ENCODE peak calls at places on chromosomes 3 and 15, in four cellular contexts. X is HFFc6, K is neural progenitor cell, C is OCI-LY7. I is an unnamed sample.

GRCh38 chr3:101984356-101984755 is 135.0 kb downstream of the NFKBIZ start:
- DNase-seq in X (no peak), K (no peak), C (no peak), I (no peak)

GRCh38 chr3:108296239-108296638 is at the start of gene HHLA2:
- DNase-seq in K (no peak), C (no peak), X (no peak), I (no peak)

GRCh38 chr3:154389861-154390260 is 40.1 kb downstream of the GPR149 start:
- DNase-seq in C (no peak), K (no peak), X (no peak), I (no peak)

GRCh38 chr15:44385344-44385942 is 42.0 kb upstream of the CTDSPL2 start:
- DNase-seq in X (no peak), C (no peak), K (no peak), I (no peak)

GRCh38 chr3:28637742-28638141 is 289.1 kb upstream of the AZI2 start:
- DNase-seq in C (no peak), X (no peak), K (no peak), I (no peak)

GRCh38 chr15:61796056-61796455 is 264.2 kb downstream of the VPS13C start:
- DNase-seq in C (no peak), K (no peak), X (no peak), I (no peak)

GRCh38 chr3:195900426-195901355 is 7.7 kb downstream of the TNK2 start:
- DNase-seq in K (no peak), C (peak; percentile 34), X (peak; percentile 20), I (no peak)

GRCh38 chr3:149592758-149593240 is 65.0 kb downstream of the WWTR1 start:
- DNase-seq in X (no peak), K (peak; percentile 31), C (no peak), I (no peak)

GRCh38 chr15:39960411-39960810 is 26.5 kb downstream of the EIF2AK4 start:
- DNase-seq in X (no peak), K (no peak), C (no peak), I (no peak)

GRCh38 chr3:18740631-18741583 is 315.8 kb upstream of the SATB1 start:
- DNase-seq in K (no peak), X (no peak), C (peak; percentile 76), I (no peak)

GRCh38 chr3:30553641-30554316 is 52.6 kb upstream of the TGFBR2 start:
- DNase-seq in K (no peak), X (peak; percentile 58), C (no peak), I (no peak)

GRCh38 chr3:129605593-129606521 is 619 bp downstream of the PLXND1 start:
- DNase-seq in X (peak; percentile 32), C (peak; percentile 32), K (peak; percentile 54), I (no peak)

GRCh38 chr15:50909044-50909342 is 510 bp downstream of the AP4E1 start:
- DNase-seq in K (no peak), C (peak; percentile 17), X (no peak), I (no peak)

GRCh38 chr3:21169858-21170257 is 581.2 kb downstream of the ZNF385D start:
- DNase-seq in C (no peak), X (no peak), K (no peak), I (no peak)

GRCh38 chr3:21174461-21174860 is 576.5 kb downstream of the ZNF385D start:
- DNase-seq in K (no peak), X (peak; percentile 50), C (no peak), I (no peak)

DNA sequence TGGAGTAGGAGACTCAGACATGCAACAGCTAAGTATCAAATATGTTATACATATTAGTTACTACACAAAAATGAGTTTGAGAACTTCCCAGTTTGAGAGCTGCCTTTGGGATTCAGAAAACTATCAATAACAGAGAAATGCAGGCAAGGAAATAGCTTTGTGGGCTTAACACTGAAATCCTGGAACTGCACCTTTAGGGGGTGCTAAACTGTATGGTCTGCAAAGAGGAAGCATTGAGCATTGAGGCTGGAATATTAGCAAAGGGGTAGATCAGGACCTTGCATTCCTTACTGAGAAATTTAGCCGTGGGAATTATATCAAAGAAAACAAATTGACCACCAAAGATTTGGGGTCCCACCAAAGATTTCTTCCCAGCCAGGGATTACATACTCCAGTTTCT is 580.0 kb downstream of the ZNF385D start:
- DNase-seq in C (peak; percentile 17), X (no peak), K (peak; percentile 64), I (no peak)
- TF ChIP-seq CTCF in C (peak; percentile 75), X (peak; percentile 68), K (peak; percentile 76), I (peak; percentile 43)

GRCh38 chr3:69299344-69299743 is 86.5 kb downstream of the FRMD4B start:
- DNase-seq in K (no peak), C (no peak), X (no peak), I (no peak)
- TF ChIP-seq CTCF in K (no peak), C (no peak), X (peak; percentile 53), I (no peak)

GRCh38 chr3:53046171-53047170 is 598 bp upstream of the SFMBT1 start:
- DNase-seq in C (peak; percentile 82), X (no peak), K (peak; percentile 91), I (peak; percentile 67)
- TF ChIP-seq CTCF in C (peak; percentile 76), X (peak; percentile 56), K (peak; percentile 65), I (peak; percentile 46)

GRCh38 chr3:152069871-152070270 is 196.4 kb downstream of the SUCNR1 start:
- DNase-seq in C (no peak), X (peak; percentile 32), K (no peak), I (no peak)

GRCh38 chr3:152071315-152071714 is 197.4 kb upstream of the MBNL1 start:
- DNase-seq in K (no peak), X (no peak), C (no peak), I (no peak)

GRCh38 chr3:152076148-152076547 is 192.6 kb upstream of the MBNL1 start:
- DNase-seq in C (no peak), K (no peak), X (peak; percentile 28), I (no peak)

GRCh38 chr3:152071924-152072323 is 196.8 kb upstream of the MBNL1 start:
- DNase-seq in K (peak; percentile 25), X (peak; percentile 64), C (peak; percentile 38), I (no peak)

GRCh38 chr3:152073267-152073666 is 195.5 kb upstream of the MBNL1 start:
- DNase-seq in K (no peak), X (peak; percentile 17), C (no peak), I (no peak)
- TF ChIP-seq CTCF in K (no peak), X (peak; percentile 44), C (no peak), I (peak; percentile 33)

DNA sequence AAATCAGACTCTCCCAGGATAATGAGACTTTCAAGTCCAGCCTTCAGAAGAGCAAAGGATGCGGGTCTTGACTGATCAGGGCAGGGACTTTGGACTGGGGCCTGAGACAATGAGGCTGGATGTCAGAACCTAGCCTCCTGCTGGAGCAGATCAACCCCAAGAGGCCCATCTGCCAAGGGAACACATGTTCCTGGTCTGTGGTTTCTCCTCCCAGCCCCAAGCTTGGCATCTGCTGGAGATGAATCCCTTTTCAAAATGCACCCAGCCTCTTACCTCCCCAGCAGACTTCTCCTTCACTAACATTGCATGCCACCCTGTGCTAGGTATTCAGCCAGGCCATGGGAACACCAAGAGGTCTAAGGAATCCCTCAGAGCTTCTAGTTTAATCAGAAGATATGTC is 43.7 kb upstream of the MFGE8 start:
- DNase-seq in C (no peak), K (no peak), X (no peak), I (no peak)
- TF ChIP-seq CTCF in C (no peak), K (no peak), X (no peak), I (no peak)

GRCh38 chr3:187558990-187559389 is 111.2 kb downstream of the SST start:
- DNase-seq in K (no peak), C (no peak), X (no peak), I (no peak)
- TF ChIP-seq CTCF in K (no peak), C (no peak), X (no peak), I (no peak)

GRCh38 chr3:48619541-48620524 is 1.7 kb downstream of the TMEM89 start:
- DNase-seq in K (peak; percentile 58), X (no peak), C (no peak), I (no peak)
- TF ChIP-seq CTCF in K (no peak), X (no peak), C (no peak), I (no peak)

GRCh38 chr3:177484206-177484605 is 286.9 kb upstream of the TBL1XR1 start:
- DNase-seq in X (no peak), C (no peak), K (no peak), I (no peak)

GRCh38 chr3:177484926-177485325 is 287.6 kb upstream of the TBL1XR1 start:
- DNase-seq in C (no peak), K (no peak), X (no peak), I (no peak)

GRCh38 chr3:177482048-177482741 is 284.9 kb upstream of the TBL1XR1 start:
- DNase-seq in K (no peak), X (no peak), C (no peak), I (no peak)

GRCh38 chr3:177481329-177481728 is 284.0 kb upstream of the TBL1XR1 start:
- DNase-seq in K (peak; percentile 30), C (peak; percentile 10), X (no peak), I (no peak)

DNA sequence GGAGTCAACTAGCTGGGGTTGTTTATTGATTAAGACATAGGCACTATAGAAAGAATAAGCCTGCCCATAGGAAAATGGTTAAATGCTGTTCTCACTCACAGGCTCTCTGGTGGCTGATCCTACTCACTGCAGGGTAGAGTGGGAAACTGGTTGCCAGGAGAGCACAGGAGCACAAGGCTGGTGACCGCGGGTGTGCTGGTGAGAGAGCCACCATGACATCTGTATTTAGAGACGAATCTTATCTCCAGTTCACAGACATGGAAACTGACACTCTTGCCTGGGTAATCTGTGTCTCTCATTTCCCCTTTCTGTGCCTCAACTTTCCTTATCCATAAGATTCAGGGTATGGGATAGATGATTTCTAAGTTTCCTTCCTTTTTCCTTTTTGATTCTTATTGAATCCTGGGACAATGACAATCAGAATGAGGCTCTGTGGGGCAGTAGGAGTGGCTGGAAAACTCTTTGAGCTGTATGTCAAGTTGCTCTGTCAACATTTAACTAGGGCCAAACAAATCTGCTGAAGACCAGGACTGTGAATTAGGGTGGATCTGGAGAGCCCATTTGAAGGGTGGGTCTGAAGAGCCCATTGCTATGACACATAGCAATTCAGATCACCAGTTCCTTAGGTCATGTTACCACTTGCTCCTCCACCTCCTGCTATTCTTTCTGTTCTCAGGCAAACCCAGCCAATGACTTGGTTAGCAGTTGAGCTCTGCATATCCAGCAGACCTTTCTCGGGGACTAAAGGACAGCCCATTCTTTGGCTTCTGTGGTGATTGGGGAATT is 286.1 kb upstream of the TBL1XR1 start:
- DNase-seq in X (no peak), C (peak; percentile 6), K (peak; percentile 49), I (no peak)
- TF ChIP-seq CTCF in X (peak; percentile 51), C (peak; percentile 38), K (peak; percentile 45), I (no peak)

GRCh38 chr15:25134546-25134945 is 179.8 kb downstream of the SNRPN start:
- DNase-seq in K (peak; percentile 4), X (no peak), C (no peak), I (no peak)

GRCh38 chr15:25133804-25134203 is 179.0 kb downstream of the SNRPN start:
- DNase-seq in C (no peak), X (no peak), K (no peak), I (no peak)

GRCh38 chr15:25137013-25137412 is 182.2 kb downstream of the SNRPN start:
- DNase-seq in K (no peak), X (no peak), C (no peak), I (no peak)

GRCh38 chr15:25136119-25136518 is 181.3 kb downstream of the SNRPN start:
- DNase-seq in X (no peak), C (peak; percentile 41), K (peak; percentile 57), I (no peak)
- TF ChIP-seq CTCF in X (peak; percentile 60), C (peak; percentile 71), K (peak; percentile 60), I (peak; percentile 31)

DNA sequence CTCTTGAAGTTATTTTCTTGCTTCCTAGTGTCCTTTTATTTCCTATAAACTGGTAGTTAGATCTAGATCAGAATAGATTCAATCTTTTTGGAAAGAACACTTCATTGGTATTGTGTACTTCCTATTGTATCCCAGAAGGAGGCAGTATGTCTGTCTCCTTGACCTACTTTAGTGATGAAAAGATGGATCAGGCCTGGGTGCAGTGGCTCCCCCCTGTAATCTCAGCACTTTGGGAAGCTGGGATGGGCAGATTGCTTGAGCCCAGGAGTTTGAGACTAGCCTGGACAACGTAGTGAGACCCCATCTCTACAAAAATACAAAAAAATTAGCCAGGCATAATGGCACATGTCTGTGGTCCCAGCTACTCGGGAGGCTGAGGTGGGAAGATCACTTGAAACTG is 12.0 kb downstream of the BSN start:
- DNase-seq in K (no peak), X (no peak), C (no peak), I (no peak)
- TF ChIP-seq CTCF in K (peak; percentile 55), X (peak; percentile 76), C (peak; percentile 65), I (no peak)